ENCODE peak calls at places on chromosome 20, in four cellular contexts. Z is choroid plexus epithelial cell, B is 8988T, U is NCI-H510A treated with DMSO at 0.1 percent for 48 hours. Y is an unnamed sample.

GRCh38 chr20:46308258-46309157 is at the start of gene CDH22:
- DNase-seq in Z (peak), B (peak), U (peak), Y (no peak)

GRCh38 chr20:18588554-18589043 is 745 bp downstream of the DTD1 start:
- DNase-seq in Z (no peak), B (no peak), U (no peak), Y (no peak)

GRCh38 chr20:25486377-25486776 is 78.9 kb downstream of the GINS1 start:
- DNase-seq in Z (peak), B (no peak), U (no peak), Y (no peak)

GRCh38 chr20:62028384-62028783 is 37.3 kb downstream of the TAF4 start:
- DNase-seq in Z (no peak), B (no peak), U (no peak), Y (no peak)

GRCh38 chr20:46985671-46986070 is 91.0 kb downstream of the EYA2 start:
- DNase-seq in Z (no peak), B (no peak), U (no peak), Y (no peak)

GRCh38 chr20:61951695-61952533 is 113.8 kb downstream of the TAF4 start:
- DNase-seq in Z (peak), B (no peak), U (no peak), Y (no peak)

GRCh38 chr20:14984768-14985622 is 647.6 kb upstream of the FLRT3 start:
- DNase-seq in Z (peak), B (no peak), U (no peak), Y (no peak)

GRCh38 chr20:59010321-59010994 is 3.4 kb upstream of the CTSZ start:
- DNase-seq in Z (no peak), B (no peak), U (no peak), Y (no peak)

GRCh38 chr20:53865905-53866786 is 204.2 kb downstream of the BCAS1 start:
- DNase-seq in Z (peak), B (no peak), U (peak), Y (no peak)

GRCh38 chr20:3927486-3928291 is 38.5 kb downstream of the PANK2 start:
- DNase-seq in Z (peak), B (no peak), U (peak), Y (no peak)

GRCh38 chr20:14189794-14190402 is 147.5 kb downstream of the FLRT3 start:
- DNase-seq in Z (peak), B (no peak), U (peak), Y (no peak)

GRCh38 chr20:45407783-45408645 is at the start of gene DBNDD2:
- DNase-seq in Z (no peak), B (no peak), U (no peak), Y (no peak)

GRCh38 chr20:47318596-47319516 is 37.6 kb downstream of the ZMYND8 start:
- DNase-seq in Z (no peak), B (no peak), U (peak), Y (no peak)

GRCh38 chr20:3239026-3239866 is at the start of gene SLC4A11:
- DNase-seq in Z (peak), B (peak), U (peak), Y (no peak)

GRCh38 chr20:56244259-56244658 is 4.3 kb upstream of the MC3R start:
- DNase-seq in Z (no peak), B (no peak), U (no peak), Y (no peak)

Y was measured in cortex of kidney.